ENCODE peak calls at places on chromosomes 3 and 15, in four cellular contexts. One of them, this sample, is unnamed. For H3K9me3, the result is how much of the 10 kb centered on the place peaks cover.

GRCh38 chr15:58295637-58296036 is 136.2 kb upstream of the LIPC start:
- DNase-seq in cardiac muscle cell: no peak
- DNase-seq in RWPE2: no peak
- DNase-seq in stomach: no peak
- DNase-seq in this sample: no peak

GRCh38 chr3:158659454-158660237 is 12.8 kb downstream of the LXN start:
- DNase-seq in cardiac muscle cell: peak
- DNase-seq in RWPE2: no peak
- DNase-seq in stomach: peak
- DNase-seq in this sample: peak

GRCh38 chr3:43389388-43390254 is 103.3 kb downstream of the SNRK start:
- DNase-seq in cardiac muscle cell: peak
- DNase-seq in RWPE2: no peak
- DNase-seq in stomach: peak
- DNase-seq in this sample: no peak

GRCh38 chr15:80615361-80615736 is 79.8 kb upstream of the ABHD17C start:
- DNase-seq in cardiac muscle cell: no peak
- DNase-seq in RWPE2: no peak
- DNase-seq in stomach: no peak
- DNase-seq in this sample: no peak

GRCh38 chr3:38153986-38154608 is 11.2 kb upstream of the OXSR1 start:
- DNase-seq in cardiac muscle cell: peak
- DNase-seq in RWPE2: no peak
- DNase-seq in stomach: no peak
- DNase-seq in this sample: no peak

GRCh38 chr3:54358969-54359648 is 236.8 kb downstream of the CACNA2D3 start:
- DNase-seq in cardiac muscle cell: no peak
- DNase-seq in RWPE2: no peak
- DNase-seq in stomach: no peak
- DNase-seq in this sample: no peak

GRCh38 chr15:45399381-45400212 is 21.3 kb upstream of the GATM start:
- DNase-seq in cardiac muscle cell: peak
- DNase-seq in RWPE2: no peak
- DNase-seq in stomach: no peak
- DNase-seq in this sample: peak

GRCh38 chr3:89368846-89369245 is 261.4 kb downstream of the EPHA3 start:
- DNase-seq in cardiac muscle cell: no peak
- DNase-seq in RWPE2: no peak
- DNase-seq in stomach: no peak
- DNase-seq in this sample: no peak

GRCh38 chr3:180358179-180358578 is 243.8 kb upstream of the TTC14 start:
- DNase-seq in cardiac muscle cell: no peak
- DNase-seq in RWPE2: no peak
- DNase-seq in stomach: no peak
- DNase-seq in this sample: no peak

GRCh38 chr3:27718459-27718858 is 3.7 kb downstream of the EOMES start:
- DNase-seq in cardiac muscle cell: no peak
- DNase-seq in RWPE2: no peak
- DNase-seq in stomach: no peak
- DNase-seq in this sample: no peak

GRCh38 chr3:56323986-56324420 is 144.3 kb downstream of the ERC2 start:
- DNase-seq in cardiac muscle cell: peak
- DNase-seq in RWPE2: no peak
- DNase-seq in stomach: no peak
- DNase-seq in this sample: no peak

GRCh38 chr3:21377366-21377765 is 373.6 kb downstream of the ZNF385D start:
- DNase-seq in cardiac muscle cell: no peak
- DNase-seq in RWPE2: no peak
- DNase-seq in stomach: no peak
- DNase-seq in this sample: no peak

GRCh38 chr3:24490151-24490550 is 4.5 kb downstream of the THRB start:
- DNase-seq in cardiac muscle cell: peak
- DNase-seq in RWPE2: no peak
- DNase-seq in stomach: no peak
- DNase-seq in this sample: no peak

GRCh38 chr3:171775943-171776342 is 34.3 kb downstream of the PLD1 start:
- DNase-seq in cardiac muscle cell: no peak
- DNase-seq in RWPE2: no peak
- DNase-seq in stomach: no peak
- DNase-seq in this sample: no peak

GRCh38 chr3:48847053-48847585 is 555 bp downstream of the PRKAR2A start:
- DNase-seq in cardiac muscle cell: peak
- DNase-seq in RWPE2: peak
- DNase-seq in stomach: peak
- DNase-seq in this sample: peak

GRCh38 chr15:79673416-79674123 is 223.2 kb downstream of the MTHFS start:
- DNase-seq in cardiac muscle cell: peak
- DNase-seq in RWPE2: no peak
- DNase-seq in stomach: no peak
- DNase-seq in this sample: peak

GRCh38 chr3:146322216-146322615 is 71.3 kb upstream of the PLSCR4 start:
- DNase-seq in cardiac muscle cell: no peak
- DNase-seq in RWPE2: no peak
- DNase-seq in stomach: no peak
- DNase-seq in this sample: no peak

GRCh38 chr15:92095691-92096090 is 242.2 kb downstream of the SLCO3A1 start:
- DNase-seq in cardiac muscle cell: no peak
- DNase-seq in RWPE2: no peak
- DNase-seq in stomach: no peak
- DNase-seq in this sample: no peak

GRCh38 chr3:172726370-172726769 is 15.5 kb upstream of the NCEH1 start:
- DNase-seq in cardiac muscle cell: no peak
- DNase-seq in RWPE2: no peak
- DNase-seq in stomach: no peak
- DNase-seq in this sample: no peak

GRCh38 chr15:94412979-94413741 is 181.8 kb downstream of the MCTP2 start:
- DNase-seq in cardiac muscle cell: peak
- DNase-seq in RWPE2: no peak
- DNase-seq in stomach: no peak
- DNase-seq in this sample: peak

GRCh38 chr3:54874816-54875556 is 52.9 kb downstream of the LRTM1 start:
- DNase-seq in cardiac muscle cell: no peak
- DNase-seq in RWPE2: no peak
- DNase-seq in stomach: no peak
- DNase-seq in this sample: no peak

GRCh38 chr3:8485141-8485840 is 16.3 kb upstream of the LMCD1 start:
- DNase-seq in cardiac muscle cell: no peak
- DNase-seq in RWPE2: no peak
- DNase-seq in stomach: no peak
- DNase-seq in this sample: no peak

GRCh38 chr3:8486945-8487344 is 14.7 kb upstream of the LMCD1 start:
- DNase-seq in cardiac muscle cell: peak
- DNase-seq in RWPE2: no peak
- DNase-seq in stomach: peak
- DNase-seq in this sample: no peak

GRCh38 chr3:8486434-8486833 is 15.2 kb upstream of the LMCD1 start:
- DNase-seq in cardiac muscle cell: no peak
- DNase-seq in RWPE2: no peak
- DNase-seq in stomach: no peak
- DNase-seq in this sample: no peak

GRCh38 chr3:8484409-8485140 is 17.0 kb upstream of the LMCD1 start:
- DNase-seq in cardiac muscle cell: no peak
- DNase-seq in RWPE2: no peak
- DNase-seq in stomach: no peak
- DNase-seq in this sample: no peak

DNA sequence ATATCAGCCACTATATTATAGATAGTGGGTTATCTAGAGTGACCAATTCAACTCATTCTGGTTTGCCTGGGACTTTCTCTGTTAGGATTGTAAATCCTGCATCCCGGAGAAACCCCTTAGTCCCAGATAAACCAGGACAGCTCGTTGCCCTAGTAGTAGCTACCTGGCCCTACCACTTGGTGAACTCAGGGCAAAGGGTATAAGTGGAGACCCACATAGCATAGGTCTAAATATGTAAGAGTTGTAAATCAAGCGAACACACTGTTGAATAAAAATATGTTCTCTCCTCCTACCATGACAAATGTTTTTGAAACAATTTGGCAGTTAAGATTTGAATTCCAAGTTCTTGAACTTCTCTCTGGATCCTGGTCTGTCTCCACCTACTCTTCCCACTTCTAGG is 15.7 kb upstream of the LMCD1 start:
- DNase-seq in cardiac muscle cell: no peak
- DNase-seq in RWPE2: no peak
- DNase-seq in stomach: no peak
- DNase-seq in this sample: no peak
- H3K9me3 ChIP-seq in cardiac muscle cell: under half
- H3K9me3 ChIP-seq in RWPE2: under half
- H3K9me3 ChIP-seq in stomach: under half
- H3K9me3 ChIP-seq in this sample: under half

DNA sequence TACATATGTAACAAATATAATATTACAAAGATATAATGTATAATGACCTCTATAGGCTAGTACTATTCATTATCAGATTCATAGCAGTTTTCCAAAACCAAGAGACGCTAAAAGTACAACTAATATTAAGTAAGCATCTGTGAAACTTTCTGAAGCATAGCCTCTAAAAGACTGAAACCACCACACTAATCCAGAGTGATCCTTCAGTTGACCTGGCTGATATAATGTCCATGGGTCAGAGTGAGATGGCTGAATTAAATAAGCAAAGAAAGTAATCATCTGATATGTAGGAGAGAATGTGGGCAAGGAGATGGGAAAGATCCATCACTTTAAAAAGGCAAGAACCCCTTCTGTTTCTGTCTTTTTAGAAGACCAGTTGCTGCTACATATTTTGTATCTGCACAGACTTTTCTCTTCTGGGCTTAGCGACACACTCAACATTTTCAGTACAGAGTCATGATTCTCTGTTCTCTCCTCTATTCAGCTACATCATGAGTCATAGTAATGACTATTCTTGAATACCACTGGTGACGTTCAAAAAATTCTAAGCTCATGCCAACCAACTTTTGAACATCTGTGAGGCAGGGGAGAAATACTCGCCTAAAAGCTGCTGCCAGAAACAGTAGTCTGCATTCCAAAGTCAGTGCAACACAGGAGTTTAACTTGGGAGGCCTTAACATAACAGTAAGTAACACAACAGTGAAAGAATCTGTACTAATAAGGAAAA is 149.6 kb downstream of the MAGI1 start:
- DNase-seq in cardiac muscle cell: peak
- DNase-seq in RWPE2: no peak
- DNase-seq in stomach: no peak
- DNase-seq in this sample: peak
- H3K27ac ChIP-seq in cardiac muscle cell: no peak
- H3K27ac ChIP-seq in RWPE2: peak
- H3K27ac ChIP-seq in stomach: peak
- H3K27ac ChIP-seq in this sample: peak

GRCh38 chr3:166510382-166510781 is 673.2 kb upstream of the BCHE start:
- DNase-seq in cardiac muscle cell: no peak
- DNase-seq in RWPE2: no peak
- DNase-seq in stomach: no peak
- DNase-seq in this sample: no peak
- H3K9me3 ChIP-seq in cardiac muscle cell: under half
- H3K9me3 ChIP-seq in RWPE2: under half
- H3K9me3 ChIP-seq in stomach: under half
- H3K9me3 ChIP-seq in this sample: under half

GRCh38 chr15:29106116-29106515 is 163.5 kb downstream of the NSMCE3 start:
- DNase-seq in cardiac muscle cell: no peak
- DNase-seq in RWPE2: peak
- DNase-seq in stomach: no peak
- DNase-seq in this sample: no peak
- H3K27ac ChIP-seq in cardiac muscle cell: no peak
- H3K27ac ChIP-seq in RWPE2: no peak
- H3K27ac ChIP-seq in stomach: no peak
- H3K27ac ChIP-seq in this sample: no peak

DNA sequence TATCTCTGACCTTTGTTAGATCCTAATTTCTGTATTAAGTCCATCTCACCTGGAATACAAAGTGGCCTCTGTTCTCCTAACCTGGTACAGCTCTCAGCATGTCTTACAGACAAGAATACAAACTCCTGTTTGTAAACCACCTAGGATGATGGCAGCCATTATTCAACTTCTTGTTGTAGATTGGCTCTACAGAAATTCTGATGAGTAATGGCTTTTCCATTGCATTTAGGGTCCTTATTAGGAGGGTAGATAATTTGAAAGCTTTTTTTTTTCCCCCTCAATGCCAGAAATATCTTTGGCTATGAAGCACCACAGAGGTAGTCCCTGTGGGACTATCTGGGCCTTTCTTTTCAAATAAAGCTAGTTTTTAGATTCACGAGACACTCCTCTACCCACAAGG is 9.8 kb downstream of the NR2E3 start:
- DNase-seq in cardiac muscle cell: no peak
- DNase-seq in RWPE2: no peak
- DNase-seq in stomach: no peak
- DNase-seq in this sample: no peak
- H3K9me3 ChIP-seq in cardiac muscle cell: under half
- H3K9me3 ChIP-seq in RWPE2: under half
- H3K9me3 ChIP-seq in stomach: under half
- H3K9me3 ChIP-seq in this sample: half or more

GRCh38 chr3:39333607-39334006 is 4.1 kb downstream of the CCR8 start:
- DNase-seq in cardiac muscle cell: no peak
- DNase-seq in RWPE2: no peak
- DNase-seq in stomach: no peak
- DNase-seq in this sample: no peak
- H3K27ac ChIP-seq in cardiac muscle cell: no peak
- H3K27ac ChIP-seq in RWPE2: no peak
- H3K27ac ChIP-seq in stomach: no peak
- H3K27ac ChIP-seq in this sample: no peak

GRCh38 chr3:129473766-129474152 is 33.7 kb downstream of the IFT122 start:
- DNase-seq in cardiac muscle cell: no peak
- DNase-seq in RWPE2: no peak
- DNase-seq in stomach: no peak
- DNase-seq in this sample: no peak

GRCh38 chr3:129470861-129471260 is 30.8 kb downstream of the IFT122 start:
- DNase-seq in cardiac muscle cell: no peak
- DNase-seq in RWPE2: no peak
- DNase-seq in stomach: no peak
- DNase-seq in this sample: no peak

GRCh38 chr3:129467934-129468333 is 27.9 kb downstream of the IFT122 start:
- DNase-seq in cardiac muscle cell: no peak
- DNase-seq in RWPE2: no peak
- DNase-seq in stomach: no peak
- DNase-seq in this sample: no peak

GRCh38 chr3:129473067-129473765 is 33.2 kb downstream of the IFT122 start:
- DNase-seq in cardiac muscle cell: no peak
- DNase-seq in RWPE2: no peak
- DNase-seq in stomach: no peak
- DNase-seq in this sample: no peak

DNA sequence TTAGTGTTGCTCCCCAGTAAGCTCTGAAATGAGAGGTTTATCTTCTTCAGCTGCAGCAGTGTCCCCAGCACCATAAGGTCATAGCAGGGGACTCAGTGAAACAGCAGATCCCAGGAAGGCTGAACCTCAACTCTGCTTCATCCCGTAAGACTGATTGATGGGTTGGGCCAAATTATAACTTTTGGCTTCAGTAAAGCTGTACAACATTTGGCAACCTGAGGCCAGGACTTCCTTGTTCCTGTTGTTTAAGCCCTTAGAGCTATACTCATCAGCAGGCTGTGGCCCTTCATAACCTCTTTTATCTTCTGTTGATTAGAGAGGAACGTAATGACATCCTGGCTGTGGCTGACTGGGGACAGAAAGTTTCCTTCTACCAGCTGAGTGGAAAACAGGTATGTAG is 29.0 kb downstream of the IFT122 start:
- DNase-seq in cardiac muscle cell: no peak
- DNase-seq in RWPE2: no peak
- DNase-seq in stomach: peak
- DNase-seq in this sample: no peak
- H3K9me3 ChIP-seq in cardiac muscle cell: under half
- H3K9me3 ChIP-seq in RWPE2: under half
- H3K9me3 ChIP-seq in stomach: under half
- H3K9me3 ChIP-seq in this sample: under half

GRCh38 chr15:76401285-76401684 is 64.7 kb downstream of the ISL2 start:
- DNase-seq in cardiac muscle cell: peak
- DNase-seq in RWPE2: no peak
- DNase-seq in stomach: no peak
- DNase-seq in this sample: peak
- H3K27ac ChIP-seq in cardiac muscle cell: no peak
- H3K27ac ChIP-seq in RWPE2: no peak
- H3K27ac ChIP-seq in stomach: no peak
- H3K27ac ChIP-seq in this sample: no peak

This sample was measured in A549.